ENCODE peak calls at places on chromosomes 13 and 19, in ten cellular contexts. E, J, Y, I, L, A, M, F, W and H are unnamed samples.

GRCh38 chr13:43805071-43805468 is 18.3 kb upstream of the ENOX1 start:
- DNase-seq in E (peak; percentile 2), J (peak; percentile 65), Y (peak; percentile 92), I (no peak), L (no peak), A (no peak), M (no peak), F (peak; percentile 99), W (no peak), H (no peak)

GRCh38 chr19:1266116-1266817 is 2.9 kb upstream of the CIRBP start:
- DNase-seq in E (peak; percentile 82), J (peak; percentile 94), Y (peak; percentile 93), I (peak; percentile 65), L (peak; percentile 88), A (peak; percentile 69), M (no peak), F (peak; percentile 88), W (peak; percentile 93), H (peak; percentile 74)

GRCh38 chr19:49127674-49128544 is 8.6 kb downstream of the PPFIA3 start:
- DNase-seq in E (peak; percentile 99), J (peak; percentile 99), Y (peak; percentile 95), I (peak; percentile 92), L (peak; percentile 95), A (peak; percentile 89), M (peak; percentile 81), F (peak; percentile 98), W (peak; percentile 92), H (peak; percentile 92)

GRCh38 chr19:35167251-35168119 is 12.9 kb downstream of the FXYD5 start:
- DNase-seq in E (no peak), J (no peak), Y (no peak), I (no peak), L (no peak), A (no peak), M (no peak), F (no peak), W (no peak), H (no peak)

GRCh38 chr19:52640916-52641315 is 2.8 kb upstream of the ZNF83 start:
- DNase-seq in E (no peak), J (no peak), Y (peak; percentile 67), I (no peak), L (no peak), A (no peak), M (no peak), F (no peak), W (no peak), H (no peak)

GRCh38 chr13:64061649-64062048 is 2646.0 kb upstream of the PCDH20 start:
- DNase-seq in E (no peak), J (no peak), Y (no peak), I (no peak), L (no peak), A (no peak), M (no peak), F (no peak), W (no peak), H (no peak)

GRCh38 chr13:20258208-20258962 is 26.3 kb upstream of the GJB6 start:
- DNase-seq in E (no peak), J (no peak), Y (no peak), I (no peak), L (no peak), A (no peak), M (no peak), F (no peak), W (no peak), H (no peak)

GRCh38 chr13:97256343-97256783 is 34.2 kb downstream of the MBNL2 start:
- DNase-seq in E (no peak), J (peak; percentile 76), Y (peak; percentile 67), I (no peak), L (no peak), A (no peak), M (no peak), F (peak; percentile 80), W (no peak), H (no peak)

GRCh38 chr19:50667759-50668231 is 18.6 kb downstream of the C19orf81 start:
- DNase-seq in E (no peak), J (no peak), Y (no peak), I (no peak), L (no peak), A (no peak), M (no peak), F (no peak), W (no peak), H (no peak)

GRCh38 chr13:98549006-98549727 is 27.7 kb downstream of the STK24 start:
- DNase-seq in E (no peak), J (peak; percentile 79), Y (peak; percentile 92), I (no peak), L (no peak), A (no peak), M (no peak), F (peak; percentile 86), W (no peak), H (no peak)